ENCODE peak calls at places on chromosomes 4 and X, in eight cellular contexts. H is progenitor cell of endocrine pancreas; G is AG08396; P is GM13977; C is NCI-H1417; V is activated T-helper 1 cell treated with anti-CD3 and anti-CD28 coated beads, Interleukin-12 subunit alpha, Interleukin-12 subunit beta, Interleukin-2, Interleukin-4 antibody, amounts not matched to agents 30 ng/mL and 10 ng/mL and 1 ng/mL, durations not matched to agents 14 hours and 24 hours and 36 hours; I is AG20443; Y is MM.1S. M is an unnamed sample.

GRCh38 chrX:48493890-48494364 is 14.9 kb upstream of the PORCN start:
- DNase-seq in G (no peak), C (peak), P (no peak), I (peak), H (no peak), V (no peak), Y (peak), M (peak)

GRCh38 chrX:8913665-8914409 is 112.7 kb upstream of the FAM9A start:
- DNase-seq in Y (no peak), C (no peak), P (no peak), I (peak), V (no peak), H (no peak), G (peak), M (no peak)

GRCh38 chrX:131845201-131845600 is 177.9 kb upstream of the STK26 start:
- DNase-seq in P (no peak), H (no peak), Y (no peak), G (no peak), C (no peak), V (no peak), I (no peak), M (no peak)

GRCh38 chr4:1009647-1010521 is 1.5 kb upstream of the FGFRL1 start:
- DNase-seq in G (peak), Y (no peak), I (peak), V (peak), C (peak), H (peak), P (peak), M (peak)

GRCh38 chrX:55490121-55490520 is 473 bp upstream of the USP51 start:
- DNase-seq in P (no peak), V (no peak), C (no peak), I (no peak), H (no peak), G (no peak), Y (no peak), M (no peak)

GRCh38 chr4:109432203-109432602 is 1.4 kb upstream of the SEC24B start:
- DNase-seq in C (peak), G (no peak), V (no peak), Y (no peak), I (no peak), P (no peak), H (no peak), M (no peak)

GRCh38 chr4:19026281-19026680 is 1004.7 kb upstream of the LCORL start:
- DNase-seq in I (no peak), Y (no peak), P (no peak), C (peak), H (no peak), V (no peak), G (no peak), M (no peak)

GRCh38 chr4:165439981-165440380 is 61.2 kb downstream of the CPE start:
- DNase-seq in Y (no peak), H (no peak), P (no peak), I (no peak), C (peak), G (no peak), V (no peak), M (no peak)

M was measured in ecto neural progenitor cell.